ENCODE peak calls at places on chromosomes 4 and X, in eight cellular contexts. O is HCT116, X is SK-N-SH, T is neural progenitor cell, D is PC-3, P is GM23338, F is OCI-LY7, G is hepatocyte. J is an unnamed sample.
A peak's percentile ranks its signal among the peaks of the same experiment; 100 is the strongest.

GRCh38 chr4:37792241-37792640 is 34.2 kb upstream of the PGM2 start:
- DNase-seq in O (no peak), X (no peak), T (no peak), D (no peak), P (no peak), F (no peak), G (no peak), J (no peak)

GRCh38 chr4:133150643-133151300 is 1.7 kb downstream of the PCDH10 start:
- DNase-seq in O (no peak), X (peak; percentile 20), T (peak; percentile 55), D (no peak), P (peak; percentile 66), F (no peak), G (peak; percentile 35), J (no peak)

GRCh38 chrX:17081535-17081934 is 135.1 kb downstream of the REPS2 start:
- DNase-seq in O (no peak), X (no peak), T (no peak), D (no peak), P (no peak), F (no peak), G (no peak), J (no peak)

GRCh38 chrX:154096140-154097002 is 1.1 kb downstream of the MECP2 start:
- DNase-seq in O (no peak), X (no peak), T (peak; percentile 37), D (peak; percentile 9), P (no peak), F (no peak), G (peak; percentile 21), J (peak; percentile 52)

GRCh38 chrX:131725001-131725654 is 181.3 kb downstream of the OR13H1 start:
- DNase-seq in O (no peak), X (no peak), T (no peak), D (no peak), P (no peak), F (no peak), G (no peak), J (no peak)

GRCh38 chr4:3676907-3677495 is 89.2 kb upstream of the ADRA2C start:
- DNase-seq in O (no peak), X (no peak), T (no peak), D (no peak), P (no peak), F (no peak), G (no peak), J (no peak)

GRCh38 chrX:44484607-44485146 is 58.0 kb downstream of the FUNDC1 start:
- DNase-seq in O (no peak), X (no peak), T (no peak), D (no peak), P (no peak), F (no peak), G (no peak), J (no peak)

GRCh38 chr4:8838911-8839431 is 32.7 kb downstream of the HMX1 start:
- DNase-seq in O (no peak), X (peak; percentile 48), T (no peak), D (no peak), P (no peak), F (no peak), G (no peak), J (no peak)

GRCh38 chrX:12360389-12360788 is 222.1 kb downstream of the FRMPD4 start:
- DNase-seq in O (no peak), X (no peak), T (no peak), D (peak; percentile 78), P (no peak), F (no peak), G (no peak), J (no peak)

GRCh38 chr4:108018038-108018883 is 28.6 kb downstream of the HADH start:
- DNase-seq in O (peak; percentile 55), X (peak; percentile 72), T (peak; percentile 81), D (peak; percentile 78), P (peak; percentile 88), F (peak; percentile 80), G (peak; percentile 87), J (peak; percentile 81)

GRCh38 chr4:114773341-114773740 is 174.7 kb downstream of the UGT8 start:
- DNase-seq in O (no peak), X (no peak), T (no peak), D (no peak), P (no peak), F (no peak), G (no peak), J (no peak)

GRCh38 chr4:182823576-182823975 is 93.6 kb downstream of the DCTD start:
- DNase-seq in O (no peak), X (no peak), T (no peak), D (no peak), P (no peak), F (no peak), G (no peak), J (peak; percentile 74)

GRCh38 chr4:11748169-11748872 is 319.6 kb upstream of the HS3ST1 start:
- DNase-seq in O (peak; percentile 83), X (no peak), T (no peak), D (peak; percentile 76), P (no peak), F (no peak), G (peak; percentile 53), J (no peak)

GRCh38 chr4:102449751-102450352 is 51.3 kb upstream of the NFKB1 start:
- DNase-seq in O (peak; percentile 42), X (peak; percentile 41), T (peak; percentile 70), D (peak; percentile 73), P (peak; percentile 75), F (peak; percentile 68), G (peak; percentile 69), J (peak; percentile 83)

GRCh38 chr4:46645092-46645491 is 255.2 kb upstream of the GABRA2 start:
- DNase-seq in O (no peak), X (no peak), T (no peak), D (no peak), P (no peak), F (no peak), G (no peak), J (no peak)

GRCh38 chrX:113950081-113950678 is 633.7 kb upstream of the HTR2C start:
- DNase-seq in O (no peak), X (no peak), T (peak; percentile 79), D (no peak), P (peak; percentile 41), F (no peak), G (no peak), J (no peak)

GRCh38 chr4:167020410-167020809 is 213.9 kb downstream of the SPOCK3 start:
- DNase-seq in O (no peak), X (no peak), T (peak; percentile 21), D (peak; percentile 13), P (peak; percentile 48), F (peak; percentile 4), G (peak; percentile 10), J (no peak)

GRCh38 chr4:57043304-57044251 is 64.9 kb downstream of the POLR2B start:
- DNase-seq in O (no peak), X (no peak), T (no peak), D (no peak), P (no peak), F (no peak), G (no peak), J (no peak)

GRCh38 chr4:110501826-110502225 is 25.9 kb downstream of the ENPEP start:
- DNase-seq in O (no peak), X (no peak), T (no peak), D (peak; percentile 46), P (no peak), F (no peak), G (no peak), J (no peak)

GRCh38 chrX:154991476-154991875 is 31.0 kb downstream of the F8 start:
- DNase-seq in O (no peak), X (no peak), T (no peak), D (no peak), P (no peak), F (no peak), G (no peak), J (no peak)

GRCh38 chr4:4726051-4726450 is 133.4 kb upstream of the MSX1 start:
- DNase-seq in O (peak; percentile 34), X (no peak), T (no peak), D (no peak), P (no peak), F (peak; percentile 25), G (no peak), J (no peak)

GRCh38 chr4:4720671-4721070 is 138.8 kb upstream of the MSX1 start:
- DNase-seq in O (no peak), X (no peak), T (no peak), D (no peak), P (no peak), F (no peak), G (no peak), J (no peak)

GRCh38 chr4:4719446-4719845 is 140.0 kb upstream of the MSX1 start:
- DNase-seq in O (no peak), X (no peak), T (no peak), D (no peak), P (peak; percentile 44), F (no peak), G (no peak), J (no peak)

GRCh38 chr4:4717692-4718091 is 141.8 kb upstream of the MSX1 start:
- DNase-seq in O (no peak), X (no peak), T (no peak), D (peak; percentile 19), P (no peak), F (no peak), G (no peak), J (no peak)

GRCh38 chr4:4721636-4722035 is 137.8 kb upstream of the MSX1 start:
- DNase-seq in O (no peak), X (no peak), T (no peak), D (no peak), P (no peak), F (no peak), G (no peak), J (no peak)
- TF ChIP-seq EZH2phosphoT487 in O (no peak), X (no peak), T (no peak), D (no peak), P (no peak), F (no peak), G (no peak), J (no peak)

GRCh38 chr4:106691749-106692148 is 323.2 kb upstream of the GIMD1 start:
- DNase-seq in O (peak; percentile 4), X (peak; percentile 16), T (peak; percentile 20), D (no peak), P (peak; percentile 53), F (no peak), G (no peak), J (no peak)
- TF ChIP-seq CTCF in O (peak; percentile 16), X (peak; percentile 47), T (peak; percentile 41), D (peak; percentile 28), P (peak; percentile 59), F (no peak), G (peak; percentile 19), J (no peak)

GRCh38 chrX:55056820-55057690 is 17.8 kb upstream of the PAGE2B start:
- DNase-seq in O (no peak), X (no peak), T (no peak), D (peak; percentile 10), P (no peak), F (no peak), G (no peak), J (peak; percentile 28)
- TF ChIP-seq EZH2phosphoT487 in O (no peak), X (no peak), T (no peak), D (no peak), P (no peak), F (no peak), G (no peak), J (no peak)

DNA sequence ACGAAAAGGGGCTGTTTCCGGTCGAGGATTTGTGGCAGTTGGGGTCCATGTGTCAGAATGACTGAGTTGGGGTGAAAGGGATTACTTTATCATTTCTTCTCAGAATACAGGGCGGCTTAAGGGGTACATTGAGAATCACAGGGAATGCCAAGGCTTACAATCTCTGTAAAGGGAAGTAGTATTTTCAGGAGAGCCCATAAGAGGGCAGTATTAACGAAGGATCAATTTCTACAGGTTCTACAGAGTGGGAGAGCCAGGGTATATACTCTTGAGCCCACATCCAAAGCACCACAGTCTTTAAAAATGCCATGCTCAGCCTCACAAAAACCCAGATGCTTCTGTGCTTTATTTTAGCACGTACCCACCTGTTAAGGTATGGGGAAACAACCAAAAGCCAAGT is 67.7 kb upstream of the ZXDA start:
- DNase-seq in O (no peak), X (no peak), T (no peak), D (peak; percentile 39), P (no peak), F (peak; percentile 1), G (no peak), J (no peak)
- TF ChIP-seq CTCF in O (no peak), X (peak; percentile 20), T (no peak), D (peak; percentile 33), P (no peak), F (peak; percentile 36), G (no peak), J (no peak)